ENCODE peak calls at places on chromosome 15, in nine cellular contexts. One of them, this sample, is unnamed.

GRCh38 chr15:30956216-30956803 is 35.1 kb downstream of the MTMR10 start:
- DNase-seq in GM20000: no peak
- DNase-seq in breast epithelium: no peak
- DNase-seq in cardiac fibroblast: no peak
- DNase-seq in HepG2: no peak
- DNase-seq in WTC11: no peak
- DNase-seq in tibial artery: no peak
- DNase-seq in fibroblast of the aortic adventitia: peak
- DNase-seq in spleen: no peak
- DNase-seq in this sample: no peak

GRCh38 chr15:89303986-89304385 is 30.6 kb downstream of the POLG start:
- DNase-seq in GM20000: no peak
- DNase-seq in breast epithelium: no peak
- DNase-seq in cardiac fibroblast: no peak
- DNase-seq in HepG2: no peak
- DNase-seq in WTC11: no peak
- DNase-seq in tibial artery: no peak
- DNase-seq in fibroblast of the aortic adventitia: peak
- DNase-seq in spleen: no peak
- DNase-seq in this sample: no peak

GRCh38 chr15:70722266-70723123 is 40.9 kb downstream of the UACA start:
- DNase-seq in GM20000: peak
- DNase-seq in breast epithelium: no peak
- DNase-seq in cardiac fibroblast: peak
- DNase-seq in HepG2: peak
- DNase-seq in WTC11: no peak
- DNase-seq in tibial artery: no peak
- DNase-seq in fibroblast of the aortic adventitia: peak
- DNase-seq in spleen: no peak
- DNase-seq in this sample: no peak

GRCh38 chr15:66749841-66750575 is 48.0 kb downstream of the SMAD6 start:
- DNase-seq in GM20000: no peak
- DNase-seq in breast epithelium: no peak
- DNase-seq in cardiac fibroblast: peak
- DNase-seq in HepG2: peak
- DNase-seq in WTC11: no peak
- DNase-seq in tibial artery: no peak
- DNase-seq in fibroblast of the aortic adventitia: no peak
- DNase-seq in spleen: no peak
- DNase-seq in this sample: no peak

GRCh38 chr15:67880651-67881182 is 40.9 kb upstream of the RNU6-1 start:
- DNase-seq in GM20000: no peak
- DNase-seq in breast epithelium: peak
- DNase-seq in cardiac fibroblast: peak
- DNase-seq in HepG2: peak
- DNase-seq in WTC11: no peak
- DNase-seq in tibial artery: peak
- DNase-seq in fibroblast of the aortic adventitia: peak
- DNase-seq in spleen: no peak
- DNase-seq in this sample: no peak

GRCh38 chr15:23437146-23437545 is 9.9 kb downstream of the GOLGA6L2 start:
- DNase-seq in GM20000: no peak
- DNase-seq in breast epithelium: no peak
- DNase-seq in cardiac fibroblast: no peak
- DNase-seq in HepG2: no peak
- DNase-seq in WTC11: no peak
- DNase-seq in tibial artery: no peak
- DNase-seq in fibroblast of the aortic adventitia: no peak
- DNase-seq in spleen: no peak
- DNase-seq in this sample: no peak

GRCh38 chr15:99131441-99132023 is 26.7 kb downstream of the SYNM start:
- DNase-seq in GM20000: no peak
- DNase-seq in breast epithelium: peak
- DNase-seq in cardiac fibroblast: no peak
- DNase-seq in HepG2: peak
- DNase-seq in WTC11: no peak
- DNase-seq in tibial artery: no peak
- DNase-seq in fibroblast of the aortic adventitia: no peak
- DNase-seq in spleen: no peak
- DNase-seq in this sample: peak

GRCh38 chr15:101501703-101502373 is 12.3 kb upstream of the PCSK6 start:
- DNase-seq in GM20000: peak
- DNase-seq in breast epithelium: peak
- DNase-seq in cardiac fibroblast: peak
- DNase-seq in HepG2: peak
- DNase-seq in WTC11: peak
- DNase-seq in tibial artery: no peak
- DNase-seq in fibroblast of the aortic adventitia: no peak
- DNase-seq in spleen: peak
- DNase-seq in this sample: no peak

GRCh38 chr15:78542647-78543046 is 2.4 kb downstream of the PSMA4 start:
- DNase-seq in GM20000: no peak
- DNase-seq in breast epithelium: no peak
- DNase-seq in cardiac fibroblast: no peak
- DNase-seq in HepG2: no peak
- DNase-seq in WTC11: no peak
- DNase-seq in tibial artery: no peak
- DNase-seq in fibroblast of the aortic adventitia: no peak
- DNase-seq in spleen: no peak
- DNase-seq in this sample: no peak

GRCh38 chr15:78540955-78541743 is 905 bp downstream of the PSMA4 start:
- DNase-seq in GM20000: peak
- DNase-seq in breast epithelium: no peak
- DNase-seq in cardiac fibroblast: peak
- DNase-seq in HepG2: no peak
- DNase-seq in WTC11: no peak
- DNase-seq in tibial artery: no peak
- DNase-seq in fibroblast of the aortic adventitia: peak
- DNase-seq in spleen: no peak
- DNase-seq in this sample: no peak

GRCh38 chr15:78541744-78542034 is 1.4 kb downstream of the PSMA4 start:
- DNase-seq in GM20000: no peak
- DNase-seq in breast epithelium: no peak
- DNase-seq in cardiac fibroblast: no peak
- DNase-seq in HepG2: no peak
- DNase-seq in WTC11: no peak
- DNase-seq in tibial artery: no peak
- DNase-seq in fibroblast of the aortic adventitia: no peak
- DNase-seq in spleen: no peak
- DNase-seq in this sample: no peak

GRCh38 chr15:78538358-78538757 is 1.9 kb upstream of the PSMA4 start:
- DNase-seq in GM20000: no peak
- DNase-seq in breast epithelium: no peak
- DNase-seq in cardiac fibroblast: no peak
- DNase-seq in HepG2: no peak
- DNase-seq in WTC11: no peak
- DNase-seq in tibial artery: no peak
- DNase-seq in fibroblast of the aortic adventitia: no peak
- DNase-seq in spleen: no peak
- DNase-seq in this sample: no peak

GRCh38 chr15:78540135-78540954 is at the start of gene PSMA4:
- DNase-seq in GM20000: peak
- DNase-seq in breast epithelium: peak
- DNase-seq in cardiac fibroblast: peak
- DNase-seq in HepG2: peak
- DNase-seq in WTC11: peak
- DNase-seq in tibial artery: peak
- DNase-seq in fibroblast of the aortic adventitia: peak
- DNase-seq in spleen: peak
- DNase-seq in this sample: peak
- TF ChIP-seq CTCF in GM20000: no peak
- TF ChIP-seq CTCF in breast epithelium: no peak
- TF ChIP-seq CTCF in cardiac fibroblast: peak
- TF ChIP-seq CTCF in HepG2: peak
- TF ChIP-seq CTCF in WTC11: no peak
- TF ChIP-seq CTCF in tibial artery: peak
- TF ChIP-seq CTCF in fibroblast of the aortic adventitia: peak
- TF ChIP-seq CTCF in spleen: no peak
- TF ChIP-seq CTCF in this sample: no peak

DNA sequence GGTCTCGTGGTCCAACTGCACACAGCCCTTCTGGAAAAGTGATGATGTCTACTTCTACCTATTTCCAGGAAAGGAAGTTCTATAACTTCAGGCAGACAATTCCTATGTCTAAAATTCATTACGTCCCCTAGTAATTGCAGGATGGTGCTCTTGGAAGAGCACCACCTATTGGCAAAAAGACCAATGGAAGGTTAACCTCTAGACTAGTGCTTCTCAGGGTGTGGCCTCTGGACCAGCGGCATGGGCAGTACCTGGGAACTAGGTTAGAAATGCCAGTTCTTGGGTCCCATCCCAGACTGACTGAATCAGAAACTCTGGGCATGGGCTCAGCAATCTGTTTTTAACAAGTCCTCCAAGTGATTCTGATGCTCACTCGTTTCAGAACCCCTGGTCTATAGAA is 258.3 kb upstream of the ICE2 start:
- DNase-seq in GM20000: no peak
- DNase-seq in breast epithelium: no peak
- DNase-seq in cardiac fibroblast: no peak
- DNase-seq in HepG2: no peak
- DNase-seq in WTC11: no peak
- DNase-seq in tibial artery: no peak
- DNase-seq in fibroblast of the aortic adventitia: no peak
- DNase-seq in spleen: no peak
- DNase-seq in this sample: no peak
- TF ChIP-seq CTCF in GM20000: no peak
- TF ChIP-seq CTCF in breast epithelium: no peak
- TF ChIP-seq CTCF in cardiac fibroblast: no peak
- TF ChIP-seq CTCF in HepG2: peak
- TF ChIP-seq CTCF in WTC11: no peak
- TF ChIP-seq CTCF in tibial artery: no peak
- TF ChIP-seq CTCF in fibroblast of the aortic adventitia: no peak
- TF ChIP-seq CTCF in spleen: no peak
- TF ChIP-seq CTCF in this sample: no peak

DNA sequence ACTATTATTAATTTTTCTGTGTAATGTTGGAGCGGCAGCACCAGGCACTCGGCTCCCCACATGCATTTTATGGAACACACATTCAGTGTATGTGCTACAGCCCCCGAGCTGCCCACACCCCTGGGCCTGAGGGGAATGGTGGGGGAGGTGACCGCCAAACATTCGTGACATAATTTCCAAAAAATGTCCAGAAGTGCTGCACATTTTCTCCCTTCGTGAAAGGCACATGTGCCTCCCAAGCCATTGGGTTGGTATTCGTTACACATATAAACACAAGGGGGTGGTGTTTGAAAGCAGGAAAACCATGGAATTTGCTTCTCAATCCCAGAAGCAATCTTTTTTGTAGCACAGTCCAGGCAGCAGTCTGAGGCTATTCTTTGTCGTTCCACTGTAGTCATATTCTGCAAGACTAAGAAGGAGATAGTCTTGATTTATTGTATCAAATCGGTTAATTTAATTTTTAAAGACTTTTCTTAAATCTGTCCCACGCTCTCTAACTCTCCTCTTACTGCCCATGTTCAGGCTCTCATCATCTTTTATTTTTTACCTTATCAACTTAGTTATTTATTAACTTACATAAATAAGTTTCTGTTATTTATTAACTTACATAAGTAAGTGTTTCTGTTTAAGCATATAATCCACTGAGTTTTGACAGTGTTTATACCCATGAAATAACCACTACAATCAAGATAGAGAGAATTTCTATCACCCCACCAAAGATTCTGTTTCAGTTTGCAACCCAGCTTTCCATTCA is 39.2 kb upstream of the POLR2M start:
- DNase-seq in GM20000: no peak
- DNase-seq in breast epithelium: no peak
- DNase-seq in cardiac fibroblast: peak
- DNase-seq in HepG2: peak
- DNase-seq in WTC11: no peak
- DNase-seq in tibial artery: no peak
- DNase-seq in fibroblast of the aortic adventitia: peak
- DNase-seq in spleen: no peak
- DNase-seq in this sample: no peak
- TF ChIP-seq CTCF in GM20000: no peak
- TF ChIP-seq CTCF in breast epithelium: no peak
- TF ChIP-seq CTCF in cardiac fibroblast: peak
- TF ChIP-seq CTCF in HepG2: peak
- TF ChIP-seq CTCF in WTC11: no peak
- TF ChIP-seq CTCF in tibial artery: peak
- TF ChIP-seq CTCF in fibroblast of the aortic adventitia: peak
- TF ChIP-seq CTCF in spleen: no peak
- TF ChIP-seq CTCF in this sample: peak

GRCh38 chr15:87741350-87741749 is 515.2 kb downstream of the NTRK3 start:
- DNase-seq in GM20000: no peak
- DNase-seq in breast epithelium: no peak
- DNase-seq in cardiac fibroblast: no peak
- DNase-seq in HepG2: no peak
- DNase-seq in WTC11: no peak
- DNase-seq in tibial artery: no peak
- DNase-seq in fibroblast of the aortic adventitia: no peak
- DNase-seq in spleen: no peak
- DNase-seq in this sample: no peak

GRCh38 chr15:87743557-87743956 is 513.0 kb downstream of the NTRK3 start:
- DNase-seq in GM20000: no peak
- DNase-seq in breast epithelium: no peak
- DNase-seq in cardiac fibroblast: no peak
- DNase-seq in HepG2: no peak
- DNase-seq in WTC11: no peak
- DNase-seq in tibial artery: no peak
- DNase-seq in fibroblast of the aortic adventitia: peak
- DNase-seq in spleen: no peak
- DNase-seq in this sample: no peak

GRCh38 chr15:87736921-87737389 is 519.6 kb downstream of the NTRK3 start:
- DNase-seq in GM20000: no peak
- DNase-seq in breast epithelium: no peak
- DNase-seq in cardiac fibroblast: no peak
- DNase-seq in HepG2: no peak
- DNase-seq in WTC11: no peak
- DNase-seq in tibial artery: no peak
- DNase-seq in fibroblast of the aortic adventitia: no peak
- DNase-seq in spleen: no peak
- DNase-seq in this sample: no peak

GRCh38 chr15:87739866-87740265 is 516.7 kb downstream of the NTRK3 start:
- DNase-seq in GM20000: no peak
- DNase-seq in breast epithelium: no peak
- DNase-seq in cardiac fibroblast: no peak
- DNase-seq in HepG2: no peak
- DNase-seq in WTC11: no peak
- DNase-seq in tibial artery: no peak
- DNase-seq in fibroblast of the aortic adventitia: no peak
- DNase-seq in spleen: no peak
- DNase-seq in this sample: no peak

DNA sequence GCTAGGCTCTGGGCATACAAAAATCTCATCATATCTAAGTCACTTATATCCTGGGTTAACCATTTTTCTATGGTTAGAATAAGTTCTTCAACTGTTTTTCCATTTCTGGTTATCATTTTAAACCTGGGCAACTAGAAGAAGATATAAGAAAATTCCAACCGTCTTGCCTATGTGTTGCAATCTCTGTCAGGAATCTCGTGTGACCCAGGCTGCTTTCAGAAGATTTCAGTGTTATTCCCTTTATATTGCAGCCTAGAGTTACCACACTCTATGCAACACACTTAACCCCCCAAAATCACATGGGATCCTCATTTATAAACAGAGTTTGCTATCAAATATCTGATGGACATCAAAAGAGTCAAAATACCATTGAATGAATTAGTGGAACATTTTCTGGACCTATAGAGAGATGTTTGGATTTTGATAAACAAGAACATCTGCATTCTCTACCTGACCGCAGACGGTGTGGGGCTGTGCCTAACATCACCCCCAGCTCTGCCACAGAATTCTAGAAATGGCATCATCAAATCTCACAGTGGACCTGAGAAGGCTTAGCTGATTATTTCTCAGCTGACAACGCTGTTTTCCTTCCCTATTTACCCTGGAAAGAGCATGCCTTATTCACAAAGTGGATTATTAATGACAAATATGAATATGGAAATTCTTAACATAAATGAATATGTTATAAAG is 515.7 kb downstream of the NTRK3 start:
- DNase-seq in GM20000: no peak
- DNase-seq in breast epithelium: no peak
- DNase-seq in cardiac fibroblast: no peak
- DNase-seq in HepG2: no peak
- DNase-seq in WTC11: no peak
- DNase-seq in tibial artery: no peak
- DNase-seq in fibroblast of the aortic adventitia: no peak
- DNase-seq in spleen: no peak
- DNase-seq in this sample: no peak
- TF ChIP-seq CTCF in GM20000: no peak
- TF ChIP-seq CTCF in breast epithelium: no peak
- TF ChIP-seq CTCF in cardiac fibroblast: no peak
- TF ChIP-seq CTCF in HepG2: no peak
- TF ChIP-seq CTCF in WTC11: no peak
- TF ChIP-seq CTCF in tibial artery: no peak
- TF ChIP-seq CTCF in fibroblast of the aortic adventitia: no peak
- TF ChIP-seq CTCF in spleen: no peak
- TF ChIP-seq CTCF in this sample: no peak